ENCODE peak calls at places on chromosomes 1 and 21, in ten cellular contexts. G is uterus, U is A549, Y is heart left ventricle, X is adrenal gland, B is right lobe of liver, A is Peyer's patch, V is lower leg skin, W is gastrocnemius medialis, E is ovary. D is an unnamed sample.

GRCh38 chr1:33334081-33334552 is 13.2 kb upstream of the A3GALT2 start:
- DNase-seq in G (peak), U (no peak), Y (peak), X (no peak), B (peak), A (no peak), V (peak), W (peak), E (no peak), D (no peak)

GRCh38 chr1:247574236-247574635 is 13.9 kb upstream of the OR2G2 start:
- DNase-seq in G (no peak), U (no peak), Y (no peak), X (no peak), B (no peak), A (no peak), V (no peak), W (no peak), E (no peak), D (no peak)

GRCh38 chr1:161738627-161739287 is 10.8 kb upstream of the DUSP12 start:
- DNase-seq in G (no peak), U (peak), Y (peak), X (no peak), B (peak), A (peak), V (no peak), W (peak), E (no peak), D (no peak)

GRCh38 chr1:183200451-183200850 is 14.4 kb downstream of the LAMC2 start:
- DNase-seq in G (no peak), U (no peak), Y (no peak), X (no peak), B (no peak), A (no peak), V (no peak), W (no peak), E (no peak), D (no peak)

GRCh38 chr1:182418929-182419328 is 18.5 kb upstream of the TEDDM1 start:
- DNase-seq in G (no peak), U (no peak), Y (no peak), X (no peak), B (no peak), A (no peak), V (no peak), W (no peak), E (no peak), D (no peak)

GRCh38 chr1:30058966-30059365 is 664.4 kb downstream of the MATN1 start:
- DNase-seq in G (no peak), U (peak), Y (no peak), X (no peak), B (no peak), A (no peak), V (no peak), W (no peak), E (no peak), D (no peak)

GRCh38 chr1:172912765-172913260 is 137.9 kb downstream of the TNFSF18 start:
- DNase-seq in G (no peak), U (no peak), Y (no peak), X (no peak), B (no peak), A (no peak), V (no peak), W (no peak), E (no peak), D (no peak)

GRCh38 chr1:220044683-220045355 is 1.5 kb downstream of the EPRS1 start:
- DNase-seq in G (no peak), U (no peak), Y (no peak), X (no peak), B (no peak), A (no peak), V (no peak), W (no peak), E (no peak), D (no peak)

GRCh38 chr1:6723621-6724428 is 22.2 kb upstream of the DNAJC11 start:
- DNase-seq in G (no peak), U (no peak), Y (no peak), X (no peak), B (no peak), A (no peak), V (no peak), W (no peak), E (no peak), D (no peak)

GRCh38 chr21:23247334-23247733 is 2249.1 kb downstream of the NCAM2 start:
- DNase-seq in G (no peak), U (no peak), Y (no peak), X (no peak), B (no peak), A (no peak), V (no peak), W (no peak), E (no peak), D (no peak)

GRCh38 chr1:228085287-228085926 is 2.9 kb downstream of the ARF1 start:
- DNase-seq in G (no peak), U (no peak), Y (peak), X (no peak), B (peak), A (peak), V (no peak), W (no peak), E (no peak), D (peak)

GRCh38 chr1:178693368-178693767 is 31.7 kb upstream of the RALGPS2 start:
- DNase-seq in G (no peak), U (no peak), Y (no peak), X (no peak), B (no peak), A (no peak), V (no peak), W (no peak), E (no peak), D (no peak)

GRCh38 chr1:109104364-109105151 is 9.4 kb upstream of the ELAPOR1 start:
- DNase-seq in G (no peak), U (no peak), Y (no peak), X (no peak), B (no peak), A (no peak), V (no peak), W (no peak), E (no peak), D (no peak)

GRCh38 chr21:43893536-43894205 is 28.6 kb downstream of the AGPAT3 start:
- DNase-seq in G (no peak), U (no peak), Y (no peak), X (no peak), B (no peak), A (peak), V (no peak), W (no peak), E (no peak), D (no peak)

GRCh38 chr1:228066891-228067654 is 15.4 kb upstream of the ARF1 start:
- DNase-seq in G (no peak), U (no peak), Y (no peak), X (no peak), B (no peak), A (peak), V (no peak), W (no peak), E (no peak), D (no peak)

GRCh38 chr1:89779541-89779940 is 41.3 kb upstream of the LRRC8D start:
- DNase-seq in G (no peak), U (no peak), Y (no peak), X (no peak), B (no peak), A (no peak), V (no peak), W (no peak), E (no peak), D (no peak)

GRCh38 chr1:178057863-178058576 is 35.9 kb upstream of the RASAL2 start:
- DNase-seq in G (peak), U (no peak), Y (peak), X (no peak), B (no peak), A (no peak), V (peak), W (peak), E (peak), D (peak)

GRCh38 chr1:61079898-61080336 is 2.4 kb upstream of the NFIA start:
- DNase-seq in G (peak), U (no peak), Y (peak), X (peak), B (peak), A (peak), V (peak), W (peak), E (peak), D (peak)

GRCh38 chr1:2504224-2504948 is 22.0 kb downstream of the PANK4 start:
- DNase-seq in G (no peak), U (no peak), Y (no peak), X (no peak), B (no peak), A (no peak), V (no peak), W (no peak), E (no peak), D (peak)

GRCh38 chr1:182993746-182994145 is 29.5 kb upstream of the LAMC1 start:
- DNase-seq in G (no peak), U (no peak), Y (no peak), X (no peak), B (no peak), A (no peak), V (no peak), W (no peak), E (no peak), D (no peak)

GRCh38 chr1:62196091-62196690 is 1.5 kb downstream of the L1TD1 start:
- DNase-seq in G (no peak), U (no peak), Y (no peak), X (no peak), B (no peak), A (no peak), V (no peak), W (no peak), E (no peak), D (no peak)

GRCh38 chr1:179706339-179706941 is 36.7 kb upstream of the FAM163A start:
- DNase-seq in G (peak), U (peak), Y (peak), X (peak), B (no peak), A (no peak), V (peak), W (no peak), E (peak), D (no peak)

GRCh38 chr1:23478896-23479790 is 4.8 kb downstream of the ASAP3 start:
- DNase-seq in G (peak), U (no peak), Y (peak), X (peak), B (peak), A (peak), V (peak), W (peak), E (peak), D (no peak)

GRCh38 chr21:25837545-25838263 is 102.9 kb downstream of the GABPA start:
- DNase-seq in G (no peak), U (no peak), Y (no peak), X (no peak), B (no peak), A (no peak), V (no peak), W (no peak), E (no peak), D (no peak)

GRCh38 chr21:43979654-43980053 is 32.5 kb upstream of the TRAPPC10 start:
- DNase-seq in G (no peak), U (no peak), Y (no peak), X (no peak), B (no peak), A (no peak), V (no peak), W (no peak), E (no peak), D (no peak)

GRCh38 chr1:177800386-177801058 is 169.3 kb downstream of the SEC16B start:
- DNase-seq in G (no peak), U (no peak), Y (no peak), X (no peak), B (no peak), A (no peak), V (no peak), W (peak), E (no peak), D (no peak)

GRCh38 chr1:226082959-226083302 is 20.4 kb downstream of the H3-3A start:
- DNase-seq in G (peak), U (peak), Y (peak), X (peak), B (peak), A (no peak), V (peak), W (peak), E (peak), D (peak)

GRCh38 chr21:43262427-43262826 is 93.6 kb downstream of the CRYAA start:
- DNase-seq in G (no peak), U (no peak), Y (peak), X (no peak), B (peak), A (peak), V (no peak), W (no peak), E (no peak), D (no peak)

GRCh38 chr1:152141971-152142584 is 16.9 kb downstream of the RPTN start:
- DNase-seq in G (no peak), U (peak), Y (peak), X (peak), B (no peak), A (no peak), V (peak), W (no peak), E (no peak), D (no peak)

GRCh38 chr1:27342391-27342777 is 562 bp downstream of the SYTL1 start:
- DNase-seq in G (no peak), U (no peak), Y (no peak), X (no peak), B (no peak), A (no peak), V (no peak), W (no peak), E (no peak), D (no peak)

GRCh38 chr1:170535418-170535817 is 3.5 kb downstream of the GORAB start:
- DNase-seq in G (no peak), U (no peak), Y (no peak), X (no peak), B (no peak), A (no peak), V (no peak), W (no peak), E (no peak), D (no peak)

GRCh38 chr1:170530972-170531757 is 801 bp upstream of the GORAB start:
- DNase-seq in G (peak), U (no peak), Y (peak), X (peak), B (no peak), A (no peak), V (peak), W (no peak), E (peak), D (no peak)

GRCh38 chr1:170534626-170535147 is 2.7 kb downstream of the GORAB start:
- DNase-seq in G (no peak), U (no peak), Y (no peak), X (no peak), B (no peak), A (no peak), V (no peak), W (no peak), E (no peak), D (no peak)

GRCh38 chr1:170533331-170533730 is 1.4 kb downstream of the GORAB start:
- DNase-seq in G (no peak), U (no peak), Y (no peak), X (no peak), B (no peak), A (no peak), V (no peak), W (no peak), E (no peak), D (peak)

DNA sequence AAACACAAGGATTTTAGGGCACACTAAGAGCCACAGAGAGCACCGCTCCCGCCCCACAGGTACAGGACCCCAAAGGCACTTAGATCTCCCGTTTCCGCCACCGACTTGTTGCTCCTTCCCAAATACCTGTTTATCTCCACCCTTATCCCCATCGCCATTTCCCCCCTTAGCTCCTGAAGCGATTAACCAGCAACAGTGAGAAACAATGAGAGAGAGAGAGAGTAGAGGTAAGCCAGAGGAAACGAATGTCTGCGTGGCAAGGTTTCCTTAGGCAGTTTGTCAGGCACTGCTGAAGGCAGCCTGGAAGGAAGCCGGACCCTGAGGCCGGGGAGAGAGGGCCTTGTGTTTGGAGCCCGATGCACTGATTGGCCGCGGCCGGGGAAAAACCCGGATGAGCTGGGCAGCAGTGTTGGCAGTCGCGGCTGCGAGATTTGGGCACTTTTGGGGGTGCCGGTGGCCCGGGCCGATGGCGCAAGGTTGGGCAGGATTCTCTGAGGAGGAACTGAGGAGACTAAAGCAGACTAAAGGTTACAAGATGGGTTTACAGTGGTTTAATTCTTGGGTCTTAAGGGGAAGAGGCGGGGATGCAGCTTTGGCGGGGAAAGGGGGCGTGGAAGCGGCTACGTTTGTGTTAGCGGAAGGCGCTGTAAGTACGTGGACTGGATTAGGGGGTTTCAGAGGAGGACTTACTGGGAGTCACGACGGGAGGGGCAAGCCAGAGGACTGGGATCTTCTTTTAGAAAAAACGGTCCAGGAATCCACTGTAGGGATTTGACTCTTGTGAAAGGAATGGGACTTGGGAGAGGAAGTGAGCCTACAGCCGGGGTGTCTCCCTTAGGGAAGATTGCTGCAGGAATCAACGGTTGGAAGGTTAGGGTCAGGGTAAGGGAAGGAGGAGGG is at the start of gene GORAB:
- DNase-seq in G (peak), U (peak), Y (peak), X (peak), B (peak), A (peak), V (peak), W (peak), E (peak), D (peak)
- TF ChIP-seq POLR2A in G (peak), U (peak), Y (peak), X (peak), B (peak), A (peak), V (no peak), W (peak), E (peak), D (peak)

DNA sequence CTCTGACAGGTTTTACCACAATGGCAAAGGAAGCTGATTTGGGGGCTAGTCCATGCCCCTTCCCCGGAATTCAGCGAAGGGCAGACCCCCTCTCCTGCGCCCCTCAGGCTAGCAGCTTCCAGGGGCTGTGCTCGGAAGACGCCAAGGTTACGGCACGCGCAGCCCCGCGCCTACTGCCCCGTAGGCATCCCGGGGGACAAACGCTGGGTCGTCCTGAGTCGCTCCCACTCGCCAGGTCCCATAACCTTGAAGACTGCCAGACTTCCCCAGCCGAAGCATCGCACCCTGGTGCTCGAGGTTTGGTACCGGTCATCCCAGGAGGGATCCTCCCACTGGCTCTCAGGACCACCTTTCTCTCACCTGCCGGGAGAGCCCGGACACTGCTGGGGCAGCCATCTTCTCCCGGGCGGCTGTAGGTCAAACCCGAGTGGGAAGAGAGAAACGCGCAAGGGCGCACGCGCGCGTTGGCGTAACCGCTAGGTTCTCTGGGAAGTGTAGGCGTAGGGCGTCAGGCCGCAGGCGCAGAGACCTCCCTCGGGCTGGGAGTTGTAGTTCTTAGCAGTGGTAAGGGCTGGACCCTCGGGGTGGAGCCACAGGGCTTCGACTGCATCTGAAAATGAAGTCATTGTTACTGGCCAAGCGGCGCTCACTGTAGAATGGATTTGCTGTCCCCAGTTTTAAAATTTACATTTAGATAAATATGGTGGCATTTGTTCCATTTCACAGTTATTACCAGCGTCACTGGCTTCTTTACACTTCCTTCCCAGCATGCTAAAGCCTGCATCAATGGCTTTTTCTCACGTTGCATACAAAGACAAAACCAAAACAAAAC is at the start of gene ATP5PO:
- DNase-seq in G (peak), U (peak), Y (peak), X (peak), B (peak), A (peak), V (peak), W (peak), E (peak), D (peak)
- TF ChIP-seq POLR2A in G (peak), U (peak), Y (peak), X (peak), B (peak), A (peak), V (no peak), W (peak), E (peak), D (peak)

GRCh38 chr1:1437904-1438376 is 2.5 kb downstream of the VWA1 start:
- DNase-seq in G (no peak), U (peak), Y (no peak), X (no peak), B (peak), A (no peak), V (no peak), W (no peak), E (no peak), D (peak)
- TF ChIP-seq POLR2A in G (no peak), U (peak), Y (no peak), X (no peak), B (peak), A (no peak), V (no peak), W (no peak), E (no peak), D (no peak)

GRCh38 chr1:207797229-207797973 is 45.5 kb downstream of the CD46 start:
- DNase-seq in G (peak), U (peak), Y (peak), X (peak), B (no peak), A (peak), V (peak), W (peak), E (peak), D (no peak)

GRCh38 chr1:207801819-207802218 is 50.0 kb downstream of the CD46 start:
- DNase-seq in G (no peak), U (no peak), Y (no peak), X (no peak), B (no peak), A (no peak), V (no peak), W (peak), E (no peak), D (no peak)

GRCh38 chr1:207803678-207804077 is 51.8 kb downstream of the CD46 start:
- DNase-seq in G (no peak), U (no peak), Y (no peak), X (no peak), B (no peak), A (no peak), V (no peak), W (peak), E (no peak), D (no peak)

GRCh38 chr1:207798847-207799246 is 47.0 kb downstream of the CD46 start:
- DNase-seq in G (no peak), U (no peak), Y (no peak), X (no peak), B (no peak), A (peak), V (no peak), W (peak), E (no peak), D (no peak)

DNA sequence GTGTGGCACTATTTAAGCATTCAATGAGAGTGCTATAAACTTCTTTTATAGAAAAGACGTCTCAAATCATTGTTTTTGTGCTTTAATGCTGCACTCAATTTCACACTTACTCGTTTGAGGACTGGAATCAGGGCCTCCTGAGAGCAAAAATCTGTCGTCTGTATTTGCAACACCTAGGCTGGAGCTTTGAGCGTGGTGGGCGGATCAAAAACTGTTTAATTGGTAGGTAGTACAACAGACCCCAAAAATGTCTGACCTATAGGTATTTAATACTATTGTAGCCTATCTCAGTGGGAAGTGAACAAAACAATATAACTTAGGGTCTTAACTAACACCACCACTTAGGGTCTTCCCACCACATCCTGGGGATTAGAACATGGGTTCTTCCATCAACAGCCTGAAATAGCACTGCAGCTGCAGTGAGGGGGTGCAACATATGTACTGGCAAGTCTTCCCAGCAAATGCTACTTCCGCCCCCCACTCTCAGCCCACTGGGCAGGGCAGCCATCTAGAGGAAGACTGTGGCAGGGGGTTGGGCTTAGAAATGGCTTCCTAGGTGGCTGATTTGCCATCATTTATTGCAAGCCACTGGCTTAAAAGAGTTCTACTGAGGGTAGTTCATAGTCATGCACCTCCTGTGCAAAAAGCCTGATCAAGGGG is 48.3 kb downstream of the CD46 start:
- DNase-seq in G (no peak), U (no peak), Y (no peak), X (no peak), B (no peak), A (peak), V (no peak), W (peak), E (no peak), D (no peak)
- TF ChIP-seq POLR2A in G (no peak), U (no peak), Y (no peak), X (no peak), B (no peak), A (no peak), V (no peak), W (no peak), E (no peak), D (no peak)

D was measured in upper lobe of left lung.